ENCODE peak calls at places on chromosome 16, in seven cellular contexts. One of them, this sample, is unnamed.

GRCh38 chr16:610513-611381 is 20.0 kb upstream of the WFIKKN1 start:
- DNase-seq in Caco-2: no peak
- DNase-seq in sigmoid colon: peak
- DNase-seq in RWPE1: peak
- DNase-seq in HFF-Myc: no peak
- DNase-seq in stimulated activated CD8-positive, alpha-beta memory T cell treated with anti-CD3 and anti-CD28 coated beads, Interleukin-7, amount 100 ng/mL, for 1 hour: no peak
- DNase-seq in glomerular endothelial cell: no peak
- DNase-seq in this sample: no peak

GRCh38 chr16:50196736-50197135 is 43.6 kb downstream of the TENT4B start:
- DNase-seq in glomerular endothelial cell: no peak
- DNase-seq in sigmoid colon: no peak
- DNase-seq in HFF-Myc: no peak
- DNase-seq in RWPE1: no peak
- DNase-seq in Caco-2: no peak
- DNase-seq in stimulated activated CD8-positive, alpha-beta memory T cell treated with anti-CD3 and anti-CD28 coated beads, Interleukin-7, amount 100 ng/mL, for 1 hour: no peak
- DNase-seq in this sample: no peak

GRCh38 chr16:81616321-81617020 is 162.6 kb upstream of the PLCG2 start:
- DNase-seq in stimulated activated CD8-positive, alpha-beta memory T cell treated with anti-CD3 and anti-CD28 coated beads, Interleukin-7, amount 100 ng/mL, for 1 hour: peak
- DNase-seq in Caco-2: no peak
- DNase-seq in RWPE1: no peak
- DNase-seq in HFF-Myc: no peak
- DNase-seq in sigmoid colon: peak
- DNase-seq in glomerular endothelial cell: no peak
- DNase-seq in this sample: no peak

GRCh38 chr16:56225013-56225742 is 33.9 kb downstream of the GNAO1 start:
- DNase-seq in RWPE1: no peak
- DNase-seq in glomerular endothelial cell: no peak
- DNase-seq in HFF-Myc: no peak
- DNase-seq in Caco-2: no peak
- DNase-seq in stimulated activated CD8-positive, alpha-beta memory T cell treated with anti-CD3 and anti-CD28 coated beads, Interleukin-7, amount 100 ng/mL, for 1 hour: no peak
- DNase-seq in sigmoid colon: no peak
- DNase-seq in this sample: no peak

GRCh38 chr16:19294156-19294649 is 8.7 kb downstream of the CLEC19A start:
- DNase-seq in glomerular endothelial cell: no peak
- DNase-seq in HFF-Myc: no peak
- DNase-seq in sigmoid colon: peak
- DNase-seq in stimulated activated CD8-positive, alpha-beta memory T cell treated with anti-CD3 and anti-CD28 coated beads, Interleukin-7, amount 100 ng/mL, for 1 hour: no peak
- DNase-seq in Caco-2: no peak
- DNase-seq in RWPE1: no peak
- DNase-seq in this sample: no peak

GRCh38 chr16:54657058-54657708 is 273.5 kb upstream of the IRX5 start:
- DNase-seq in sigmoid colon: no peak
- DNase-seq in Caco-2: peak
- DNase-seq in glomerular endothelial cell: no peak
- DNase-seq in stimulated activated CD8-positive, alpha-beta memory T cell treated with anti-CD3 and anti-CD28 coated beads, Interleukin-7, amount 100 ng/mL, for 1 hour: no peak
- DNase-seq in RWPE1: peak
- DNase-seq in HFF-Myc: peak
- DNase-seq in this sample: no peak

GRCh38 chr16:72927199-72928088 is 120.5 kb downstream of the ZFHX3 start:
- DNase-seq in stimulated activated CD8-positive, alpha-beta memory T cell treated with anti-CD3 and anti-CD28 coated beads, Interleukin-7, amount 100 ng/mL, for 1 hour: no peak
- DNase-seq in Caco-2: no peak
- DNase-seq in RWPE1: peak
- DNase-seq in HFF-Myc: no peak
- DNase-seq in sigmoid colon: peak
- DNase-seq in glomerular endothelial cell: no peak
- DNase-seq in this sample: no peak

GRCh38 chr16:23317266-23317661 is 15.2 kb downstream of the SCNN1B start:
- DNase-seq in HFF-Myc: no peak
- DNase-seq in RWPE1: no peak
- DNase-seq in sigmoid colon: peak
- DNase-seq in stimulated activated CD8-positive, alpha-beta memory T cell treated with anti-CD3 and anti-CD28 coated beads, Interleukin-7, amount 100 ng/mL, for 1 hour: no peak
- DNase-seq in Caco-2: no peak
- DNase-seq in glomerular endothelial cell: no peak
- DNase-seq in this sample: no peak

GRCh38 chr16:17211797-17212196 is 259.0 kb downstream of the XYLT1 start:
- DNase-seq in RWPE1: no peak
- DNase-seq in glomerular endothelial cell: no peak
- DNase-seq in stimulated activated CD8-positive, alpha-beta memory T cell treated with anti-CD3 and anti-CD28 coated beads, Interleukin-7, amount 100 ng/mL, for 1 hour: no peak
- DNase-seq in sigmoid colon: no peak
- DNase-seq in HFF-Myc: no peak
- DNase-seq in Caco-2: peak
- DNase-seq in this sample: peak

GRCh38 chr16:51107742-51108141 is 43.3 kb downstream of the SALL1 start:
- DNase-seq in sigmoid colon: no peak
- DNase-seq in HFF-Myc: no peak
- DNase-seq in Caco-2: no peak
- DNase-seq in glomerular endothelial cell: no peak
- DNase-seq in RWPE1: no peak
- DNase-seq in stimulated activated CD8-positive, alpha-beta memory T cell treated with anti-CD3 and anti-CD28 coated beads, Interleukin-7, amount 100 ng/mL, for 1 hour: no peak
- DNase-seq in this sample: no peak

GRCh38 chr16:82660078-82660645 is 33.4 kb downstream of the CDH13 start:
- DNase-seq in HFF-Myc: no peak
- DNase-seq in Caco-2: no peak
- DNase-seq in sigmoid colon: no peak
- DNase-seq in glomerular endothelial cell: no peak
- DNase-seq in stimulated activated CD8-positive, alpha-beta memory T cell treated with anti-CD3 and anti-CD28 coated beads, Interleukin-7, amount 100 ng/mL, for 1 hour: no peak
- DNase-seq in RWPE1: no peak
- DNase-seq in this sample: no peak

This sample was measured in neuronal stem cell.